ENCODE peak calls at places on chromosomes 12 and 14, in four cellular contexts. One of them, this sample, is unnamed.

GRCh38 chr12:46187023-46187422 is 81.8 kb downstream of the SLC38A1 start:
- DNase-seq in body of pancreas: no peak
- DNase-seq in HCT116: no peak
- DNase-seq in A549: no peak
- DNase-seq in this sample: no peak

GRCh38 chr14:100640481-100641273 is 53.5 kb upstream of the BEGAIN start:
- DNase-seq in HCT116: no peak
- DNase-seq in A549: no peak
- DNase-seq in body of pancreas: no peak
- DNase-seq in this sample: no peak

GRCh38 chr12:11722071-11722470 is 72.6 kb downstream of the ETV6 start:
- DNase-seq in body of pancreas: no peak
- DNase-seq in A549: no peak
- DNase-seq in HCT116: no peak
- DNase-seq in this sample: no peak

GRCh38 chr14:53663709-53664108 is 292.9 kb downstream of the BMP4 start:
- DNase-seq in body of pancreas: no peak
- DNase-seq in A549: peak
- DNase-seq in HCT116: peak
- DNase-seq in this sample: no peak

GRCh38 chr12:121465921-121466799 is 66.2 kb downstream of the RNF34 start:
- DNase-seq in A549: peak
- DNase-seq in HCT116: no peak
- DNase-seq in body of pancreas: peak
- DNase-seq in this sample: no peak

GRCh38 chr12:25808604-25809003 is 149.9 kb upstream of the RASSF8 start:
- DNase-seq in HCT116: no peak
- DNase-seq in A549: no peak
- DNase-seq in body of pancreas: no peak
- DNase-seq in this sample: no peak

GRCh38 chr14:101926085-101926484 is 38.3 kb upstream of the DYNC1H1 start:
- DNase-seq in HCT116: no peak
- DNase-seq in body of pancreas: no peak
- DNase-seq in A549: no peak
- DNase-seq in this sample: no peak

GRCh38 chr12:120100630-120101029 is 15.9 kb downstream of the RAB35 start:
- DNase-seq in body of pancreas: peak
- DNase-seq in A549: no peak
- DNase-seq in HCT116: no peak
- DNase-seq in this sample: no peak

GRCh38 chr14:94341654-94342333 is 18.7 kb upstream of the SERPINA6 start:
- DNase-seq in A549: no peak
- DNase-seq in HCT116: no peak
- DNase-seq in body of pancreas: no peak
- DNase-seq in this sample: no peak

GRCh38 chr12:3697311-3697870 is 55.5 kb downstream of the CRACR2A start:
- DNase-seq in A549: no peak
- DNase-seq in body of pancreas: no peak
- DNase-seq in HCT116: no peak
- DNase-seq in this sample: no peak

GRCh38 chr12:106342397-106343212 is 14.9 kb upstream of the POLR3B start:
- DNase-seq in HCT116: no peak
- DNase-seq in body of pancreas: peak
- DNase-seq in A549: peak
- DNase-seq in this sample: no peak

GRCh38 chr12:79420146-79420618 is 270.6 kb downstream of the PAWR start:
- DNase-seq in body of pancreas: no peak
- DNase-seq in HCT116: peak
- DNase-seq in A549: peak
- DNase-seq in this sample: no peak

GRCh38 chr14:60233251-60233650 is 15.8 kb upstream of the PPM1A start:
- DNase-seq in HCT116: no peak
- DNase-seq in A549: peak
- DNase-seq in body of pancreas: no peak
- DNase-seq in this sample: no peak

GRCh38 chr12:22333751-22334695 is 484 bp downstream of the ST8SIA1 start:
- DNase-seq in A549: no peak
- DNase-seq in HCT116: no peak
- DNase-seq in body of pancreas: no peak
- DNase-seq in this sample: peak

GRCh38 chr14:101074124-101075024 is 170.9 kb upstream of the RTL1 start:
- DNase-seq in body of pancreas: no peak
- DNase-seq in HCT116: no peak
- DNase-seq in A549: no peak
- DNase-seq in this sample: no peak

GRCh38 chr12:113398346-113399290 is 5.1 kb downstream of the SDS start:
- DNase-seq in A549: no peak
- DNase-seq in HCT116: no peak
- DNase-seq in body of pancreas: no peak
- DNase-seq in this sample: no peak

GRCh38 chr14:34722723-34723545 is 8.5 kb upstream of the CFL2 start:
- DNase-seq in A549: peak
- DNase-seq in body of pancreas: peak
- DNase-seq in HCT116: peak
- DNase-seq in this sample: peak

GRCh38 chr12:58919271-58920101 is 818 bp downstream of the LRIG3 start:
- DNase-seq in A549: peak
- DNase-seq in HCT116: no peak
- DNase-seq in body of pancreas: peak
- DNase-seq in this sample: peak

GRCh38 chr14:59292921-59293605 is 104.6 kb downstream of the DAAM1 start:
- DNase-seq in body of pancreas: no peak
- DNase-seq in A549: no peak
- DNase-seq in HCT116: no peak
- DNase-seq in this sample: no peak

GRCh38 chr12:77151030-77151429 is 85.7 kb upstream of the E2F7 start:
- DNase-seq in HCT116: no peak
- DNase-seq in A549: no peak
- DNase-seq in body of pancreas: no peak
- DNase-seq in this sample: no peak

GRCh38 chr14:22226381-22226780 is 362.6 kb downstream of the DAD1 start:
- DNase-seq in A549: peak
- DNase-seq in body of pancreas: no peak
- DNase-seq in HCT116: no peak
- DNase-seq in this sample: no peak

GRCh38 chr12:24615967-24616411 is 332.9 kb downstream of the BCAT1 start:
- DNase-seq in HCT116: no peak
- DNase-seq in A549: no peak
- DNase-seq in body of pancreas: no peak
- DNase-seq in this sample: no peak

GRCh38 chr12:113757223-113758002 is 208.7 kb downstream of the RBM19 start:
- DNase-seq in HCT116: peak
- DNase-seq in A549: no peak
- DNase-seq in body of pancreas: no peak
- DNase-seq in this sample: no peak

GRCh38 chr14:53473480-53473879 is 320.4 kb upstream of the DDHD1 start:
- DNase-seq in body of pancreas: no peak
- DNase-seq in HCT116: no peak
- DNase-seq in A549: peak
- DNase-seq in this sample: no peak

GRCh38 chr14:35963209-35963608 is 137.1 kb downstream of the BRMS1L start:
- DNase-seq in body of pancreas: no peak
- DNase-seq in HCT116: peak
- DNase-seq in A549: peak
- DNase-seq in this sample: no peak

GRCh38 chr12:96806272-96806671 is 100.8 kb upstream of the NEDD1 start:
- DNase-seq in HCT116: no peak
- DNase-seq in A549: no peak
- DNase-seq in body of pancreas: no peak
- DNase-seq in this sample: no peak

GRCh38 chr12:119940881-119941280 is 48.2 kb upstream of the BICDL1 start:
- DNase-seq in HCT116: peak
- DNase-seq in body of pancreas: no peak
- DNase-seq in A549: peak
- DNase-seq in this sample: no peak

GRCh38 chr12:11580125-11580751 is 69.2 kb upstream of the ETV6 start:
- DNase-seq in body of pancreas: no peak
- DNase-seq in HCT116: no peak
- DNase-seq in A549: peak
- DNase-seq in this sample: no peak

GRCh38 chr12:122732170-122732569 is 1.5 kb upstream of the HCAR1 start:
- DNase-seq in body of pancreas: no peak
- DNase-seq in A549: no peak
- DNase-seq in HCT116: no peak
- DNase-seq in this sample: no peak

GRCh38 chr14:102229071-102229738 is 75.8 kb downstream of the MOK start:
- DNase-seq in A549: no peak
- DNase-seq in body of pancreas: no peak
- DNase-seq in HCT116: no peak
- DNase-seq in this sample: no peak

GRCh38 chr14:74888164-74889158 is 6.7 kb downstream of the DLST start:
- DNase-seq in A549: peak
- DNase-seq in HCT116: peak
- DNase-seq in body of pancreas: no peak
- DNase-seq in this sample: no peak

GRCh38 chr12:120705618-120706017 is 4.6 kb upstream of the UNC119B start:
- DNase-seq in A549: no peak
- DNase-seq in body of pancreas: no peak
- DNase-seq in HCT116: no peak
- DNase-seq in this sample: no peak

GRCh38 chr14:93970967-93971634 is 5.3 kb downstream of the ASB2 start:
- DNase-seq in A549: no peak
- DNase-seq in HCT116: no peak
- DNase-seq in body of pancreas: no peak
- DNase-seq in this sample: peak

GRCh38 chr12:80325167-80325959 is 118.7 kb upstream of the PTPRQ start:
- DNase-seq in A549: no peak
- DNase-seq in body of pancreas: no peak
- DNase-seq in HCT116: no peak
- DNase-seq in this sample: no peak

GRCh38 chr14:100779691-100780080 is 46.2 kb upstream of the MEG3 start:
- DNase-seq in HCT116: no peak
- DNase-seq in body of pancreas: peak
- DNase-seq in A549: no peak
- DNase-seq in this sample: no peak

GRCh38 chr12:124847675-124848074 is 16.0 kb downstream of the SCARB1 start:
- DNase-seq in A549: no peak
- DNase-seq in body of pancreas: no peak
- DNase-seq in HCT116: no peak
- DNase-seq in this sample: no peak

GRCh38 chr12:81558031-81558430 is 201.1 kb downstream of the PPFIA2 start:
- DNase-seq in HCT116: no peak
- DNase-seq in body of pancreas: no peak
- DNase-seq in A549: no peak
- DNase-seq in this sample: no peak

GRCh38 chr14:65817011-65817410 is 404.5 kb downstream of the FUT8 start:
- DNase-seq in A549: no peak
- DNase-seq in body of pancreas: no peak
- DNase-seq in HCT116: no peak
- DNase-seq in this sample: no peak
- TF ChIP-seq POLR2A in A549: no peak
- TF ChIP-seq POLR2A in body of pancreas: no peak
- TF ChIP-seq POLR2A in HCT116: no peak
- TF ChIP-seq POLR2A in this sample: no peak

GRCh38 chr12:49263400-49263763 is 1.5 kb upstream of the TUBA1C start:
- DNase-seq in body of pancreas: no peak
- DNase-seq in HCT116: no peak
- DNase-seq in A549: no peak
- DNase-seq in this sample: no peak

GRCh38 chr12:49264873-49265792 is at the start of gene TUBA1C:
- DNase-seq in body of pancreas: peak
- DNase-seq in HCT116: peak
- DNase-seq in A549: peak
- DNase-seq in this sample: peak

GRCh38 chr12:49260831-49261363 is 4.0 kb upstream of the TUBA1C start:
- DNase-seq in HCT116: no peak
- DNase-seq in body of pancreas: no peak
- DNase-seq in A549: no peak
- DNase-seq in this sample: no peak

GRCh38 chr12:49261726-49262125 is 3.2 kb upstream of the TUBA1C start:
- DNase-seq in body of pancreas: no peak
- DNase-seq in HCT116: no peak
- DNase-seq in A549: no peak
- DNase-seq in this sample: no peak

DNA sequence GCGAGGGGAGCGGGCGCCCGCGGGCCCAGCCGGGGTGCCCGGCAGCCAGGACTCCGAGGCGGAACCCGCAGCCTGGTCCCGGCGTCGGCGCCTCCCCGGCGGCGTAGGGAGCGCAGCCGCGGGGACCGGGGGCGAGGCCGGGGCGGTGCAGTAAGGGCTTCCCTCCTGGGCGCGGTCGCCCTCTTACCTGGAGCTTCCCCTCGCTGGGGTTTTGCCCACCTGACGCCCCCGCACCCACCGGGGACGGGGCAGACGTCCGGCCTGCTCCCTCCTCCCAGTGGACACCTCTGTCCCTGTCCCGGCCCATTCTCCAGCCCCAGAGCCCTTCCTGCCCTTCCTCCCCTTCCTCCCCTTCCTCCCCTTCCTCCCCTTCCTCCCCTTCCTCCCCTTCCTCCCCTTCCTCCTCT is 413 bp upstream of the TUBA1C start:
- DNase-seq in body of pancreas: no peak
- DNase-seq in A549: no peak
- DNase-seq in HCT116: no peak
- DNase-seq in this sample: peak
- TF ChIP-seq POLR2A in body of pancreas: no peak
- TF ChIP-seq POLR2A in A549: peak
- TF ChIP-seq POLR2A in HCT116: no peak
- TF ChIP-seq POLR2A in this sample: no peak

DNA sequence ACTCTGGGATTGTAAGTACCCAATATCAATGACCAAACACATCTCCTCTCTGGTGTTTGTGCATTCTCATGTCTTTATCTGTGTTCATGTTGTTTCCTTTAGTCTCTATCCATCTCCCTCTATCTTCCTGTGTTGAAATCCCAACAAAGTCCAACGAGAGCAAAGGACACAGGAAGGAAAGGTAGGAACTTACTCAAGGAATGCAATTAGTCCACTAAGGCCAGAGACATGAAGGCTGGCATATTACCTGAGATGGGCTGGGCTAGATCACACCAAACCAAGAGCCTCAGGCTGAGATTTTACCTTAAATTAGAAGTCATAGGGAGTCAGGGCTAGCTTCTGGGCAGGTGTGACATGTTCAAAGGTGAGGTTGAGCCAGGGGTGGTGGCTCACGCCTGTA is 14.3 kb upstream of the LGALS3 start:
- DNase-seq in HCT116: no peak
- DNase-seq in body of pancreas: no peak
- DNase-seq in A549: no peak
- DNase-seq in this sample: no peak
- TF ChIP-seq POLR2A in HCT116: no peak
- TF ChIP-seq POLR2A in body of pancreas: no peak
- TF ChIP-seq POLR2A in A549: no peak
- TF ChIP-seq POLR2A in this sample: no peak

GRCh38 chr12:2034633-2035420 is 18.0 kb upstream of the CACNA1C start:
- DNase-seq in HCT116: peak
- DNase-seq in body of pancreas: peak
- DNase-seq in A549: peak
- DNase-seq in this sample: peak
- TF ChIP-seq POLR2A in HCT116: peak
- TF ChIP-seq POLR2A in body of pancreas: no peak
- TF ChIP-seq POLR2A in A549: peak
- TF ChIP-seq POLR2A in this sample: no peak

GRCh38 chr12:49741882-49742620 is 694 bp downstream of the TMBIM6 start:
- DNase-seq in HCT116: peak
- DNase-seq in A549: peak
- DNase-seq in body of pancreas: peak
- DNase-seq in this sample: peak
- TF ChIP-seq POLR2A in HCT116: no peak
- TF ChIP-seq POLR2A in A549: no peak
- TF ChIP-seq POLR2A in body of pancreas: no peak
- TF ChIP-seq POLR2A in this sample: no peak

This sample was measured in GM12892.